ENCODE peak calls at places on chromosomes 4 and X, in eight cellular contexts. W, D, A, N, B, I, Z and Q are unnamed samples.

GRCh38 chr4:148778980-148779675 is 336.9 kb upstream of the NR3C2 start:
- DNase-seq in D (no peak), W (no peak), Z (no peak), A (no peak), I (no peak), N (no peak), B (no peak), Q (no peak)

GRCh38 chrX:153960077-153960476 is 11.5 kb downstream of the HCFC1 start:
- DNase-seq in A (no peak), D (no peak), B (no peak), Z (no peak), N (no peak), W (no peak), I (no peak), Q (no peak)

GRCh38 chr4:6907658-6908191 is 1.9 kb upstream of the TBC1D14 start:
- DNase-seq in Z (no peak), W (no peak), I (no peak), B (no peak), D (no peak), N (no peak), A (peak), Q (no peak)

GRCh38 chrX:72498782-72499181 is 73.9 kb downstream of the HDAC8 start:
- DNase-seq in I (no peak), D (no peak), N (no peak), A (no peak), B (peak), W (no peak), Z (no peak), Q (no peak)

GRCh38 chr4:48635310-48635709 is 144.8 kb downstream of the FRYL start:
- DNase-seq in N (no peak), B (peak), D (peak), Z (no peak), A (peak), W (no peak), I (no peak), Q (peak)

GRCh38 chrX:135434258-135435138 is 12.8 kb downstream of the SMIM10L2A start:
- DNase-seq in Z (no peak), D (no peak), N (no peak), A (no peak), W (no peak), I (no peak), B (no peak), Q (no peak)

GRCh38 chr4:153221783-153222161 is 17.5 kb downstream of the TRIM2 start:
- DNase-seq in Z (no peak), W (no peak), B (no peak), N (no peak), A (no peak), I (no peak), D (no peak), Q (no peak)

GRCh38 chr4:86717651-86718050 is 123.5 kb downstream of the PTPN13 start:
- DNase-seq in D (no peak), N (no peak), I (no peak), A (no peak), Z (no peak), W (no peak), B (no peak), Q (no peak)

GRCh38 chrX:40090050-40090804 is 7.5 kb downstream of the BCOR start:
- DNase-seq in B (no peak), W (no peak), I (no peak), Z (no peak), N (peak), D (no peak), A (no peak), Q (peak)

GRCh38 chr4:151567056-151567455 is 158.1 kb downstream of the FHIP1A start:
- DNase-seq in Z (no peak), I (no peak), W (no peak), A (no peak), D (no peak), B (no peak), N (no peak), Q (no peak)

GRCh38 chr4:94559351-94559806 is 107.6 kb downstream of the PDLIM5 start:
- DNase-seq in I (no peak), Z (no peak), B (peak), N (no peak), A (no peak), D (no peak), W (no peak), Q (no peak)

GRCh38 chrX:57929373-57929772 is 19.1 kb upstream of the ZXDA start:
- DNase-seq in B (no peak), A (peak), I (no peak), N (no peak), W (no peak), Z (no peak), D (no peak), Q (no peak)

GRCh38 chr4:47031713-47032404 is 492 bp downstream of the GABRB1 start:
- DNase-seq in N (peak), B (no peak), W (no peak), A (no peak), I (no peak), Z (no peak), D (no peak), Q (no peak)

GRCh38 chr4:156378053-156378665 is 424.5 kb upstream of the CTSO start:
- DNase-seq in I (no peak), N (no peak), W (no peak), Z (no peak), D (peak), A (peak), B (peak), Q (no peak)

GRCh38 chrX:153819398-153820083 is 10.8 kb downstream of the PDZD4 start:
- DNase-seq in Z (no peak), W (no peak), I (no peak), B (no peak), D (no peak), N (no peak), A (no peak), Q (no peak)

GRCh38 chrX:119755981-119756533 is 2.3 kb upstream of the SOWAHD start:
- DNase-seq in I (no peak), A (no peak), B (peak), N (no peak), D (no peak), Z (no peak), W (no peak), Q (no peak)

GRCh38 chr4:5365071-5366008 is 314.1 kb downstream of the STK32B start:
- DNase-seq in D (peak), A (peak), B (peak), W (no peak), I (peak), Z (peak), N (no peak), Q (no peak)

GRCh38 chr4:169657470-169658107 is 37.2 kb downstream of the CLCN3 start:
- DNase-seq in B (no peak), D (no peak), A (no peak), N (no peak), Z (no peak), I (no peak), W (no peak), Q (no peak)

GRCh38 chrX:135436966-135437866 is 15.5 kb downstream of the SMIM10L2A start:
- DNase-seq in N (no peak), I (no peak), A (no peak), W (no peak), B (no peak), Z (no peak), D (no peak), Q (no peak)

GRCh38 chr4:141759796-141760425 is 123.5 kb downstream of the IL15 start:
- DNase-seq in Z (no peak), D (no peak), N (no peak), I (no peak), A (no peak), W (no peak), B (no peak), Q (no peak)

GRCh38 chr4:4460759-4461158 is 73.9 kb downstream of the NSG1 start:
- DNase-seq in W (no peak), N (no peak), I (no peak), B (no peak), A (no peak), D (no peak), Z (peak), Q (no peak)

GRCh38 chr4:109914356-109914755 is 1.7 kb downstream of the EGF start:
- DNase-seq in A (no peak), B (no peak), W (no peak), D (no peak), N (no peak), I (no peak), Z (no peak), Q (no peak)

GRCh38 chr4:81965911-81966310 is 407.9 kb downstream of the HNRNPD start:
- DNase-seq in Z (no peak), W (no peak), B (no peak), I (no peak), A (no peak), N (no peak), D (no peak), Q (no peak)

GRCh38 chr4:23789765-23790164 is 100.1 kb downstream of the PPARGC1A start:
- DNase-seq in D (no peak), A (no peak), B (peak), I (peak), Z (no peak), N (peak), W (no peak), Q (peak)

GRCh38 chr4:82293304-82293703 is 80.5 kb downstream of the HNRNPD start:
- DNase-seq in D (no peak), A (no peak), B (peak), I (no peak), N (no peak), W (no peak), Z (no peak), Q (no peak)

GRCh38 chrX:137040113-137040794 is 6.5 kb upstream of the GPR101 start:
- DNase-seq in D (no peak), N (no peak), A (no peak), Z (no peak), W (no peak), I (no peak), B (no peak), Q (no peak)

GRCh38 chr4:26081795-26082498 is 167.9 kb downstream of the SMIM20 start:
- DNase-seq in D (peak), I (no peak), N (no peak), Z (no peak), B (peak), A (peak), W (no peak), Q (no peak)

GRCh38 chr4:680565-680930 is 6.2 kb downstream of the MYL5 start:
- DNase-seq in N (peak), W (no peak), A (no peak), I (no peak), Z (no peak), B (no peak), D (no peak), Q (peak)

GRCh38 chr4:31283689-31284088 is 563.5 kb downstream of the PCDH7 start:
- DNase-seq in Z (no peak), D (no peak), W (no peak), N (no peak), B (no peak), I (no peak), A (no peak), Q (no peak)

GRCh38 chr4:13201241-13201640 is 282.9 kb downstream of the RAB28 start:
- DNase-seq in B (no peak), I (no peak), N (no peak), D (no peak), A (no peak), Z (no peak), W (no peak), Q (no peak)

GRCh38 chrX:103918050-103918449 is 44.4 kb upstream of the TMSB15B start:
- DNase-seq in I (peak), D (peak), Z (no peak), B (peak), A (peak), W (no peak), N (peak), Q (peak)

GRCh38 chrX:119041175-119041574 is 31.6 kb upstream of the CT47C1 start:
- DNase-seq in A (peak), W (no peak), I (peak), B (peak), Z (peak), N (peak), D (peak), Q (peak)

GRCh38 chrX:48956728-48957414 is 536 bp downstream of the OTUD5 start:
- DNase-seq in D (no peak), I (no peak), N (peak), B (no peak), A (no peak), Z (no peak), W (no peak), Q (peak)

GRCh38 chrX:37846141-37846540 is 1.2 kb downstream of the DYNLT3 start:
- DNase-seq in A (no peak), B (no peak), D (no peak), N (no peak), Z (no peak), W (no peak), I (no peak), Q (no peak)

GRCh38 chr4:5940470-5941203 is 47.8 kb upstream of the CRMP1 start:
- DNase-seq in W (no peak), A (peak), B (peak), I (no peak), D (no peak), Z (no peak), N (no peak), Q (no peak)

GRCh38 chr4:1213336-1213995 is 35.5 kb downstream of the CTBP1 start:
- DNase-seq in N (no peak), W (no peak), I (no peak), B (no peak), Z (no peak), D (no peak), A (no peak), Q (no peak)